ENCODE peak calls at places on chromosomes 16 and 17, in five cellular contexts. F, M, L, H and Y are unnamed samples.

GRCh38 chr16:80803341-80804060 is 897 bp downstream of the CDYL2 start:
- DNase-seq in F (no peak), H (peak; percentile 22), M (peak; percentile 14), L (no peak), Y (peak; percentile 87)

GRCh38 chr17:65984299-65984698 is 207.6 kb downstream of the CEP112 start:
- DNase-seq in H (no peak), L (no peak), M (no peak), F (no peak), Y (no peak)

GRCh38 chr17:3885970-3886369 is 6.9 kb downstream of the CAMKK1 start:
- DNase-seq in M (no peak), L (no peak), H (peak; percentile 50), F (no peak), Y (no peak)

GRCh38 chr16:2974319-2975056 is 5.3 kb downstream of the PAQR4 start:
- DNase-seq in F (no peak), L (no peak), M (no peak), H (no peak), Y (no peak)

GRCh38 chr16:85178596-85178995 is 66.3 kb upstream of the CIBAR2 start:
- DNase-seq in F (no peak), L (no peak), H (no peak), M (no peak), Y (no peak)

GRCh38 chr16:55370762-55371482 is 46.9 kb downstream of the IRX6 start:
- DNase-seq in H (peak; percentile 82), L (peak; percentile 27), F (peak; percentile 56), M (no peak), Y (peak; percentile 77)

GRCh38 chr16:70789231-70789926 is 11.6 kb downstream of the VAC14 start:
- DNase-seq in L (peak; percentile 88), M (peak; percentile 13), F (peak; percentile 57), H (peak; percentile 25), Y (no peak)

GRCh38 chr17:59377410-59377809 is 46.0 kb downstream of the YPEL2 start:
- DNase-seq in M (no peak), F (no peak), L (no peak), H (no peak), Y (no peak)

GRCh38 chr17:48624544-48625501 is 1.3 kb downstream of the HOXB9 start:
- DNase-seq in L (no peak), M (no peak), H (peak; percentile 56), F (no peak), Y (no peak)

GRCh38 chr17:20999044-20999573 is 43.7 kb downstream of the USP22 start:
- DNase-seq in L (peak; percentile 54), M (no peak), F (no peak), H (no peak), Y (peak; percentile 75)

GRCh38 chr17:3589784-3590183 is 19.4 kb downstream of the TRPV1 start:
- DNase-seq in L (no peak), H (no peak), F (no peak), M (no peak), Y (no peak)

GRCh38 chr16:66521951-66522771 is 27.8 kb downstream of the TK2 start:
- DNase-seq in L (no peak), F (peak; percentile 67), M (no peak), H (peak; percentile 97), Y (peak; percentile 93)

GRCh38 chr17:45311762-45312476 is 4.9 kb downstream of the MAP3K14 start:
- DNase-seq in H (no peak), L (no peak), F (peak; percentile 68), M (no peak), Y (peak; percentile 91)

GRCh38 chr17:80785477-80786178 is 206.0 kb upstream of the CHMP6 start:
- DNase-seq in F (no peak), M (no peak), L (no peak), H (no peak), Y (no peak)

GRCh38 chr16:30766206-30766921 is 4.2 kb downstream of the RNF40 start:
- DNase-seq in M (peak; percentile 97), L (no peak), H (no peak), F (no peak), Y (no peak)

GRCh38 chr17:56629450-56630187 is 36.1 kb downstream of the NOG start:
- DNase-seq in H (peak; percentile 35), L (no peak), F (no peak), M (no peak), Y (no peak)

GRCh38 chr16:61014869-61015268 is 1021.4 kb downstream of the CDH8 start:
- DNase-seq in M (no peak), L (no peak), F (no peak), H (peak; percentile 18), Y (no peak)

GRCh38 chr17:75864448-75864871 is 9.3 kb upstream of the WBP2 start:
- DNase-seq in F (peak; percentile 48), H (peak; percentile 81), L (peak; percentile 79), M (no peak), Y (peak; percentile 76)

GRCh38 chr16:80806957-80807356 is 2.6 kb upstream of the CDYL2 start:
- DNase-seq in M (no peak), F (no peak), H (peak; percentile 43), L (no peak), Y (no peak)

GRCh38 chr16:12703935-12704334 is 99.8 kb downstream of the CPPED1 start:
- DNase-seq in M (no peak), H (no peak), F (no peak), L (no peak), Y (no peak)

GRCh38 chr16:4070936-4071335 is 45.3 kb downstream of the ADCY9 start:
- DNase-seq in F (peak; percentile 14), H (no peak), M (no peak), L (no peak), Y (no peak)

GRCh38 chr17:52536466-52536865 is 378.0 kb upstream of the CA10 start:
- DNase-seq in M (no peak), L (no peak), F (no peak), H (no peak), Y (no peak)

GRCh38 chr17:46978489-46979022 is 497 bp downstream of the RPRML start:
- DNase-seq in L (no peak), M (no peak), F (no peak), H (no peak), Y (no peak)

GRCh38 chr16:87457724-87458423 is 35.0 kb downstream of the ZCCHC14 start:
- DNase-seq in L (no peak), M (no peak), F (peak; percentile 57), H (peak; percentile 51), Y (no peak)

GRCh38 chr16:84532299-84532724 is 27.9 kb upstream of the MEAK7 start:
- DNase-seq in H (no peak), L (peak; percentile 61), F (peak; percentile 78), M (no peak), Y (peak; percentile 84)

GRCh38 chr17:82528484-82529265 is 9.1 kb downstream of the FOXK2 start:
- DNase-seq in H (peak; percentile 42), M (no peak), F (peak; percentile 82), L (peak; percentile 46), Y (no peak)

GRCh38 chr16:20385844-20386832 is 18.4 kb downstream of the PDILT start:
- DNase-seq in M (peak; percentile 40), F (peak; percentile 36), H (peak; percentile 47), L (peak; percentile 69), Y (peak; percentile 82)

GRCh38 chr17:15513058-15513858 is 45.8 kb upstream of the CDRT4 start:
- DNase-seq in M (no peak), H (no peak), F (no peak), L (no peak), Y (no peak)

GRCh38 chr17:65629234-65629690 is 67.8 kb upstream of the AXIN2 start:
- DNase-seq in F (no peak), L (no peak), H (no peak), M (no peak), Y (no peak)

GRCh38 chr17:78979780-78980623 is at the start of gene LGALS3BP:
- DNase-seq in M (no peak), F (peak; percentile 57), H (peak; percentile 32), L (peak; percentile 83), Y (no peak)
- TF ChIP-seq POLR2A in M (no peak), F (no peak), H (peak; percentile 34), L (no peak), Y (no peak)

GRCh38 chr17:67717624-67718324 is at the start of gene NOL11:
- DNase-seq in H (peak; percentile 99), L (peak; percentile 99), F (peak; percentile 97), M (peak; percentile 100), Y (peak; percentile 100)
- TF ChIP-seq POLR2A in H (peak; percentile 99), L (peak; percentile 77), F (peak; percentile 71), M (peak; percentile 96), Y (no peak)

GRCh38 chr16:10578474-10579316 is 1.7 kb downstream of the EMP2 start:
- DNase-seq in M (no peak), H (no peak), L (no peak), F (peak; percentile 63), Y (no peak)

GRCh38 chr16:10579575-10579964 is 828 bp downstream of the EMP2 start:
- DNase-seq in L (no peak), H (no peak), F (no peak), M (no peak), Y (no peak)

GRCh38 chr16:10581507-10581906 is 1.1 kb upstream of the EMP2 start:
- DNase-seq in H (no peak), L (no peak), F (no peak), M (no peak), Y (no peak)

GRCh38 chr16:10577305-10578202 is 2.8 kb downstream of the EMP2 start:
- DNase-seq in L (no peak), H (no peak), F (no peak), M (no peak), Y (no peak)

DNA sequence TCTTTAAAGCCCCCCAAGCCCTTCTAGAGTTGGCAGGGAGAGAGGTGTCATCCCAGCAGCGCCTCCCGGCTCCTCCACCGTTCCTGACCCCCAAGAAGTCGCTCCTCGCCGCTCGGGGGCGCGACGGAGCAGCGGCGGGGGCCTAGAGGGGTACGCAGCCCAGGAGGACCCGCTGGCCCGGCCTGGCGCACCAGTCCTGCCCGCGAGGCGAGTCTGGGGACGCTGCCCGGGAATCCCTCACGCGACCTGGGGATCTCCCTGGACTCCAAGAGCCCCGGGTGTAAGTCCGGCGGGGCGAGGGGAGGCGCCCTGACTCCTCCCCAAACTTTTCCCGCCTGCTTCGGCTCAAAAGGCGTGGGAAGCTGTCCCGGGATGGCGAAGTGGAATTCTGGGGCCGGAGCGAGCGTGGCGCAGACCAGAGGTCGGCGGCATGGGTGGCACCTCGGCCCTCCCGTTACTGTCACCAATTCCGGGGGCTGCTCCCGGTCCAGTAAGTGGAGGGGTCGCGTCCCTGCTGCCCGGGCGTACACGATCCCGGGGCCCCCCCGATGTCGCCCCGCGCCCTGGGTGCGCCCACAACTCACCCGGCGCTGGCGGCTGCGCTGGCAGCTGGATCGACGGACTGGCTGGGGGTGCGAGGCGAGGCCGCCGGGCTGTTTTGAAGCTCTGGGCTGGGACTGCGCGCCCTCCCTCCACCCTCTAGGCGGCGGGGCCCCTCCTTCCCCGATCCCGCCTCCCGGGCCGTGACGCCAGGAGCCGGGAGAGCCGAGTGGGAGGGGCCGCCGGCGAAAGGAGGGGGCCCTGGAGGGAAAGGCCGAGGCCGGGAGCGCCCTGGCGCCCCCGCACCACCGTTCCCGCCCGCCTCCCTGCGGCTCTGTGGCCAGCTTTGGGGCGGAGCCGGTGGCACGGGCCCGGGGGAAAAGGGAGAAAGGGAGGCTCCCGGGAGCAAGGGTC is at the start of gene EMP2:
- DNase-seq in M (peak; percentile 54), L (peak; percentile 88), H (peak; percentile 11), F (peak; percentile 60), Y (peak; percentile 78)
- TF ChIP-seq POLR2A in M (no peak), L (peak; percentile 85), H (no peak), F (peak; percentile 66), Y (no peak)

DNA sequence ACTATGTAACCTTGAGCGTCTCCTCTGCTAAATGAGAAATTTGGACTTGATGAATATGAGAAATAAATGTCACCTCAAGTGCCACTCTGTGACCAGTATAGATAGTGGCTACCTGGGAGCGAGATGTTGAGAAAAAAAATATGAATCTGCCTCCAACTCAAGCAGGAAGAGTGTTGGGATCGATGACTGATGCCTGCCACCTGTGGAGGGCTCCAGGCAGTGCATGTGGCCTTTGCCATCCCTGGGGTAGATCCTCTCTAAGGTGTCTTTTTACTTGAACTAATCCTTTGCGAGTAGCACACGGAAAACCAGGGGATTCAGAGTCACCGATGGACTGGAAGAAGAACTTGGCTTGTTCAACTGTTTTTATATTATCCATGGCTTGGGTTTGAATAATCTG is 9.4 kb downstream of the CCDC182 start:
- DNase-seq in F (no peak), M (no peak), H (peak; percentile 34), L (no peak), Y (no peak)
- TF ChIP-seq POLR2A in F (no peak), M (no peak), H (no peak), L (no peak), Y (no peak)